ENCODE peak calls at places on chromosomes 13 and 19, in eight cellular contexts. B is CD8-positive, alpha-beta T cell; O is Peyer's patch; C is mammary epithelial cell; X is Caco-2; V is H1; A is breast epithelium; U is AG09309. L is an unnamed sample.

GRCh38 chr13:49571299-49572240 is 13.8 kb downstream of the RCBTB1 start:
- DNase-seq in A (peak; percentile 33), X (no peak), B (no peak), V (no peak), O (no peak), C (no peak), U (no peak), L (no peak)

GRCh38 chr13:99015606-99016520 is 38.0 kb upstream of the DOCK9 start:
- DNase-seq in O (no peak), B (no peak), A (no peak), C (no peak), X (no peak), U (no peak), V (no peak), L (no peak)

GRCh38 chr13:41139296-41139966 is 6.8 kb upstream of the KBTBD6 start:
- DNase-seq in A (no peak), O (no peak), B (no peak), V (no peak), U (no peak), C (peak; percentile 81), X (no peak), L (no peak)

GRCh38 chr13:114124921-114125320 is 7.5 kb downstream of the RASA3 start:
- DNase-seq in C (peak; percentile 79), B (no peak), V (no peak), A (no peak), U (no peak), O (no peak), X (no peak), L (peak; percentile 67)

GRCh38 chr19:44212865-44213346 is 574 bp downstream of the ZNF227 start:
- DNase-seq in B (no peak), V (no peak), C (peak; percentile 27), O (no peak), U (no peak), A (no peak), X (no peak), L (no peak)

GRCh38 chr19:41537789-41538188 is 38.2 kb upstream of the CEACAM21 start:
- DNase-seq in X (no peak), B (no peak), U (no peak), A (no peak), O (no peak), V (no peak), C (peak; percentile 7), L (no peak)

GRCh38 chr19:5767949-5768348 is 16.6 kb downstream of the PRR22 start:
- DNase-seq in B (no peak), C (no peak), X (no peak), O (no peak), V (no peak), A (no peak), U (no peak), L (no peak)

GRCh38 chr13:100039740-100040139 is 49.2 kb upstream of the PCCA start:
- DNase-seq in U (no peak), B (no peak), C (no peak), A (no peak), V (no peak), X (no peak), O (no peak), L (no peak)

GRCh38 chr19:46487802-46488445 is 7.7 kb downstream of the PNMA8B start:
- DNase-seq in B (peak; percentile 72), X (peak; percentile 86), O (peak; percentile 81), A (peak; percentile 70), C (peak; percentile 59), V (peak; percentile 39), U (no peak), L (peak; percentile 73)

GRCh38 chr13:113843063-113843654 is 20.7 kb downstream of the GAS6 start:
- DNase-seq in A (no peak), C (no peak), X (no peak), B (no peak), V (no peak), O (peak; percentile 40), U (no peak), L (no peak)

GRCh38 chr13:30142502-30143211 is 164.7 kb downstream of the KATNAL1 start:
- DNase-seq in U (peak; percentile 99), X (peak; percentile 66), O (no peak), C (peak; percentile 95), V (no peak), B (no peak), A (peak; percentile 89), L (no peak)

GRCh38 chr19:46404039-46404883 is 9.1 kb downstream of the CCDC8 start:
- DNase-seq in X (peak; percentile 80), V (no peak), B (no peak), C (no peak), U (no peak), O (peak; percentile 73), A (peak; percentile 54), L (no peak)

GRCh38 chr19:46366620-46367277 is 19.9 kb downstream of the PPP5C start:
- DNase-seq in O (no peak), V (no peak), C (no peak), U (no peak), X (no peak), A (no peak), B (no peak), L (no peak)

GRCh38 chr19:28961772-28962500 is 251.0 kb downstream of the UQCRFS1 start:
- DNase-seq in A (no peak), O (no peak), B (no peak), U (peak; percentile 59), X (no peak), V (no peak), C (no peak), L (no peak)

GRCh38 chr19:12838893-12839656 is 760 bp downstream of the MAST1 start:
- DNase-seq in O (no peak), C (no peak), U (no peak), X (no peak), B (no peak), A (no peak), V (no peak), L (no peak)

GRCh38 chr13:41050041-41050440 is 11.3 kb upstream of the WBP4 start:
- DNase-seq in A (no peak), C (no peak), U (no peak), B (no peak), O (no peak), V (no peak), X (no peak), L (no peak)

GRCh38 chr19:32911467-32911866 is 41.9 kb upstream of the SLC7A9 start:
- DNase-seq in V (no peak), C (no peak), X (no peak), O (no peak), A (no peak), U (no peak), B (no peak), L (no peak)

GRCh38 chr13:60590775-60591174 is 193.8 kb downstream of the TDRD3 start:
- DNase-seq in O (no peak), U (no peak), X (no peak), A (no peak), V (no peak), B (no peak), C (no peak), L (no peak)

GRCh38 chr13:112545866-112546265 is 42.1 kb downstream of the TUBGCP3 start:
- DNase-seq in B (no peak), C (peak; percentile 34), X (no peak), O (no peak), V (no peak), A (no peak), U (peak; percentile 63), L (no peak)

DNA sequence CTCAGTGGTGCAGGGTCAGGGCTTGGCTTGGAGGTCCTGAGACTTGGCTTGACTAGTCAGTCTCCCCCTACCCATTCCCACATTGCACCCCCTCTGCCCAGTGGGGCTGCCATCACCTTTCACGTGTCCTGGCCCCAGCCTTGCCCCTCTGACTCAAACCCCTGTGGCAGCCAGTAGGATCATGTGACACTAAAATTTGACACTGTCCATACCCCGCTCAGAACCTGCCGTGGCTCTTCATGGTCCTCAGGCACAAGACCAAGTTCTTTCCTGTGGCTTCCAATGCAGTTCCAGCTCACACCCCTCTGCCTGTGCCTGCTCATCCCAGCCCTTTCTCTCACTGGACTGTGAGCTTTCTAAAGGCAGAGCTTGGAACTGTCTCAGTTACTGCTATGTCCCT is 2.2 kb downstream of the PSMD8 start:
- DNase-seq in V (no peak), O (no peak), X (no peak), A (no peak), B (no peak), C (no peak), U (no peak), L (no peak)
- TF ChIP-seq CTCF in V (no peak), O (no peak), X (no peak), A (no peak), B (no peak), C (no peak), U (no peak), L (no peak)

GRCh38 chr13:42215578-42216421 is 56.2 kb upstream of the AKAP11 start:
- DNase-seq in C (peak; percentile 16), U (no peak), A (no peak), V (no peak), B (no peak), O (no peak), X (peak; percentile 55), L (no peak)
- TF ChIP-seq CTCF in C (peak; percentile 55), U (peak; percentile 63), A (no peak), V (peak; percentile 70), B (peak; percentile 40), O (peak; percentile 18), X (peak; percentile 65), L (no peak)

DNA sequence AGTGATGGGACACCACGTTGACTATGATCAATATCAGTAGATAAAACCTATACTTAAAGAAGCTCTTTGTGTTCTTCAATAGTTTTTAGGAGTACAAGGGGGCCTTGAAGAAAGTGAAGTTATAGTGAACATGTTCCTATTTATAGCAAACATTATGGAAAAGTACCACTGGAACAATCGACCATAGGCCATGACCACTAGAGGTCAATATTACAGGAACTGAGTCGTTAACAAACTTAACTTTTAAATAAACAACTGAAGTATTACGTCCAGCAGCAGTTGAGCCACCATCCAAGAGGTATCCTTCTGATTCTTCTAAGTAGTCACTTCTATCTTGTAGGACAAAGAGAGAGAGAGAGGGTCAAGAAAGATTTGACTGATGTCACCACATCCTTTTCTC is 391.0 kb upstream of the SLITRK5 start:
- DNase-seq in C (no peak), O (no peak), X (no peak), V (no peak), U (no peak), B (no peak), A (no peak), L (no peak)
- TF ChIP-seq CTCF in C (peak; percentile 15), O (no peak), X (peak; percentile 36), V (peak; percentile 18), U (no peak), B (no peak), A (no peak), L (no peak)

GRCh38 chr13:23950736-23951510 is 53.6 kb upstream of the C1QTNF9B start:
- DNase-seq in B (no peak), O (no peak), V (no peak), U (no peak), X (no peak), A (no peak), C (no peak), L (no peak)
- TF ChIP-seq CTCF in B (no peak), O (no peak), V (no peak), U (no peak), X (no peak), A (no peak), C (no peak), L (no peak)

GRCh38 chr13:110565296-110565695 is 3.8 kb upstream of the RAB20 start:
- DNase-seq in X (no peak), V (no peak), B (no peak), U (no peak), C (no peak), A (no peak), O (no peak), L (no peak)
- TF ChIP-seq CTCF in X (no peak), V (peak; percentile 60), B (no peak), U (no peak), C (peak; percentile 7), A (no peak), O (no peak), L (no peak)

L was measured in natural killer cell.